ENCODE peak calls at places on chromosomes 5 and 9, in nine cellular contexts. Z is NCI-H1092 treated with DMSO at 0.1 percent for 48 hours; G is stimulated activated CD8-positive, alpha-beta memory T cell treated with anti-CD3 and anti-CD28 coated beads, Interleukin-4, amount 100 ng/mL, for 1 hour; C is adrenal gland; W is lower lobe of right lung; K is hippocampal formation; R is NCI-H1417; H is Right ventricle myocardium superior; U is GF-D8. D is an unnamed sample.

GRCh38 chr9:35659340-35659739 is 1.2 kb downstream of the CCDC107 start:
- DNase-seq in Z (no peak), G (no peak), C (no peak), W (no peak), K (no peak), R (no peak), H (no peak), U (no peak), D (no peak)

GRCh38 chr5:172770675-172771438 is at the start of gene DUSP1:
- DNase-seq in Z (peak), G (peak), C (peak), W (peak), K (peak), R (peak), H (peak), U (peak), D (peak)

GRCh38 chr5:104817127-104817526 is 1254.5 kb upstream of the NUDT12 start:
- DNase-seq in Z (peak), G (no peak), C (no peak), W (no peak), K (no peak), R (no peak), H (no peak), U (no peak), D (no peak)

GRCh38 chr5:146400206-146400605 is 46.9 kb upstream of the TCERG1 start:
- DNase-seq in Z (no peak), G (no peak), C (no peak), W (no peak), K (no peak), R (no peak), H (no peak), U (no peak), D (no peak)

GRCh38 chr9:131436386-131436785 is 42.5 kb downstream of the PRRC2B start:
- DNase-seq in Z (no peak), G (no peak), C (no peak), W (no peak), K (no peak), R (no peak), H (peak), U (no peak), D (no peak)

GRCh38 chr9:81666123-81666522 is 23.2 kb downstream of the TLE1 start:
- DNase-seq in Z (no peak), G (no peak), C (no peak), W (no peak), K (no peak), R (no peak), H (no peak), U (no peak), D (no peak)

GRCh38 chr5:102886586-102886985 is 131.5 kb downstream of the PAM start:
- DNase-seq in Z (no peak), G (no peak), C (no peak), W (no peak), K (no peak), R (no peak), H (no peak), U (no peak), D (no peak)

GRCh38 chr5:180802325-180803180 is at the start of gene MGAT1:
- DNase-seq in Z (peak), G (peak), C (peak), W (peak), K (no peak), R (peak), H (peak), U (peak), D (peak)

GRCh38 chr9:124037790-124038189 is 26.2 kb downstream of the LHX2 start:
- DNase-seq in Z (no peak), G (no peak), C (no peak), W (no peak), K (no peak), R (no peak), H (no peak), U (no peak), D (no peak)

GRCh38 chr9:110025551-110026170 is 182.3 kb downstream of the C9orf152 start:
- DNase-seq in Z (no peak), G (no peak), C (no peak), W (no peak), K (no peak), R (no peak), H (no peak), U (no peak), D (no peak)

GRCh38 chr9:3863114-3863528 is 337.3 kb upstream of the RFX3 start:
- DNase-seq in Z (no peak), G (no peak), C (no peak), W (no peak), K (peak), R (no peak), H (no peak), U (no peak), D (peak)

GRCh38 chr5:136012041-136012804 is 16.6 kb upstream of the TGFBI start:
- DNase-seq in Z (no peak), G (no peak), C (no peak), W (no peak), K (no peak), R (no peak), H (no peak), U (peak), D (no peak)

GRCh38 chr9:35096035-35096849 is at the start of gene PIGO:
- DNase-seq in Z (peak), G (peak), C (peak), W (peak), K (peak), R (peak), H (peak), U (peak), D (peak)

GRCh38 chr5:39138892-39139291 is 64.7 kb upstream of the RICTOR start:
- DNase-seq in Z (no peak), G (no peak), C (no peak), W (no peak), K (no peak), R (no peak), H (no peak), U (no peak), D (no peak)

GRCh38 chr5:64347308-64347707 is 158.5 kb upstream of the RGS7BP start:
- DNase-seq in Z (no peak), G (no peak), C (no peak), W (no peak), K (no peak), R (no peak), H (no peak), U (no peak), D (no peak)

GRCh38 chr5:168317096-168317520 is 25.7 kb downstream of the WWC1 start:
- DNase-seq in Z (no peak), G (no peak), C (no peak), W (no peak), K (no peak), R (no peak), H (no peak), U (no peak), D (no peak)

GRCh38 chr9:31677877-31678276 is 706.6 kb upstream of the ACO1 start:
- DNase-seq in Z (no peak), G (no peak), C (no peak), W (no peak), K (no peak), R (no peak), H (no peak), U (no peak), D (no peak)

GRCh38 chr9:38294561-38294960 is 97.9 kb upstream of the ALDH1B1 start:
- DNase-seq in Z (peak), G (no peak), C (no peak), W (no peak), K (no peak), R (no peak), H (no peak), U (no peak), D (no peak)

GRCh38 chr5:57736716-57737115 is 254.1 kb upstream of the ACTBL2 start:
- DNase-seq in Z (no peak), G (no peak), C (no peak), W (no peak), K (peak), R (no peak), H (no peak), U (no peak), D (no peak)

GRCh38 chr5:41574391-41574790 is 64.0 kb upstream of the PLCXD3 start:
- DNase-seq in Z (no peak), G (no peak), C (no peak), W (no peak), K (no peak), R (no peak), H (no peak), U (no peak), D (no peak)

GRCh38 chr5:143850050-143850713 is 38.2 kb downstream of the HMHB1 start:
- DNase-seq in Z (no peak), G (no peak), C (no peak), W (no peak), K (no peak), R (no peak), H (no peak), U (no peak), D (no peak)

GRCh38 chr9:102124465-102124864 is 386.0 kb upstream of the GRIN3A start:
- DNase-seq in Z (no peak), G (no peak), C (no peak), W (no peak), K (no peak), R (no peak), H (peak), U (no peak), D (no peak)

GRCh38 chr5:72848474-72849428 is 32.3 kb downstream of the TNPO1 start:
- DNase-seq in Z (peak), G (peak), C (peak), W (peak), K (no peak), R (peak), H (peak), U (no peak), D (peak)

GRCh38 chr5:1801061-1801953 is at the start of gene NDUFS6:
- DNase-seq in Z (peak), G (peak), C (peak), W (peak), K (peak), R (peak), H (peak), U (peak), D (peak)

GRCh38 chr9:87836951-87837715 is 45.5 kb upstream of the SPATA31E1 start:
- DNase-seq in Z (no peak), G (no peak), C (no peak), W (no peak), K (peak), R (no peak), H (no peak), U (no peak), D (no peak)

D was measured in COLO829.